ENCODE peak calls at places on chromosomes 11 and 22, in six cellular contexts. H is heart right ventricle; Y is kidney tubule cell; U is stimulated activated CD4-positive, alpha-beta T cell treated with anti-CD3 and anti-CD28 coated beads, Interleukin-2, amount 100 ng/mL, for 48 hours; N is T-helper 1 cell; E is foreskin keratinocyte. X is an unnamed sample.

GRCh38 chr11:115500547-115501503 is 3.4 kb downstream of the CADM1 start:
- DNase-seq in H (no peak), Y (no peak), U (no peak), N (no peak), E (no peak), X (no peak)

GRCh38 chr22:49620003-49620556 is 207.6 kb downstream of the BRD1 start:
- DNase-seq in H (no peak), Y (no peak), U (no peak), N (no peak), E (no peak), X (no peak)

GRCh38 chr22:25365491-25366261 is 146.2 kb downstream of the CRYBB2 start:
- DNase-seq in H (peak; percentile 44), Y (no peak), U (no peak), N (no peak), E (no peak), X (no peak)

GRCh38 chr11:122897606-122898210 is 15.1 kb downstream of the JHY start:
- DNase-seq in H (no peak), Y (peak; percentile 67), U (no peak), N (no peak), E (peak; percentile 66), X (no peak)

GRCh38 chr11:44057340-44057739 is 8.7 kb upstream of the ACCS start:
- DNase-seq in H (no peak), Y (no peak), U (no peak), N (no peak), E (no peak), X (no peak)

GRCh38 chr11:20070459-20070858 is 89.8 kb downstream of the DBX1 start:
- DNase-seq in H (no peak), Y (no peak), U (no peak), N (no peak), E (no peak), X (no peak)

GRCh38 chr11:129785383-129786111 is 30.1 kb upstream of the TMEM45B start:
- DNase-seq in H (no peak), Y (peak; percentile 30), U (no peak), N (no peak), E (no peak), X (no peak)

GRCh38 chr11:110125632-110126031 is 32.4 kb downstream of the ZC3H12C start:
- DNase-seq in H (no peak), Y (peak; percentile 87), U (no peak), N (no peak), E (peak; percentile 53), X (no peak)

GRCh38 chr11:101187748-101188147 is 58.1 kb upstream of the PGR start:
- DNase-seq in H (no peak), Y (no peak), U (no peak), N (no peak), E (no peak), X (no peak)

GRCh38 chr11:17986711-17987220 is 26.1 kb downstream of the SERGEF start:
- DNase-seq in H (no peak), Y (no peak), U (no peak), N (no peak), E (no peak), X (no peak)

GRCh38 chr11:13052130-13052541 is 43.0 kb downstream of the RASSF10 start:
- DNase-seq in H (no peak), Y (no peak), U (no peak), N (no peak), E (no peak), X (no peak)

GRCh38 chr11:117072517-117073218 is 25.6 kb downstream of the SIK3 start:
- DNase-seq in H (no peak), Y (peak; percentile 91), U (no peak), N (no peak), E (peak; percentile 85), X (no peak)

GRCh38 chr22:29716814-29717213 is 3.0 kb upstream of the CABP7 start:
- DNase-seq in H (peak; percentile 54), Y (peak; percentile 70), U (no peak), N (no peak), E (peak; percentile 12), X (no peak)

GRCh38 chr11:64324692-64325469 is 7.0 kb downstream of the PRDX5 start:
- DNase-seq in H (no peak), Y (no peak), U (no peak), N (no peak), E (peak; percentile 88), X (no peak)

GRCh38 chr22:19693981-19694670 is 20.2 kb upstream of the SEPTIN5 start:
- DNase-seq in H (no peak), Y (no peak), U (no peak), N (no peak), E (no peak), X (no peak)

GRCh38 chr11:34155057-34155758 is 49.8 kb downstream of the NAT10 start:
- DNase-seq in H (no peak), Y (no peak), U (no peak), N (no peak), E (no peak), X (no peak)

GRCh38 chr11:95884364-95884763 is 39.5 kb downstream of the MTMR2 start:
- DNase-seq in H (no peak), Y (peak; percentile 60), U (no peak), N (no peak), E (peak; percentile 42), X (no peak)

GRCh38 chr11:113881856-113882255 is 6.5 kb upstream of the USP28 start:
- DNase-seq in H (no peak), Y (peak; percentile 35), U (no peak), N (no peak), E (no peak), X (no peak)

GRCh38 chr11:57071829-57072228 is 83.1 kb downstream of the OR5AK2 start:
- DNase-seq in H (no peak), Y (peak; percentile 33), U (no peak), N (no peak), E (no peak), X (no peak)

GRCh38 chr22:46041642-46042041 is 64.7 kb upstream of the WNT7B start:
- DNase-seq in H (no peak), Y (peak; percentile 52), U (no peak), N (no peak), E (no peak), X (no peak)

GRCh38 chr11:119342023-119342300 is 1.3 kb upstream of the C1QTNF5 start:
- DNase-seq in H (no peak), Y (no peak), U (no peak), N (no peak), E (no peak), X (no peak)

GRCh38 chr11:76184551-76184993 is 21.7 kb downstream of the WNT11 start:
- DNase-seq in H (no peak), Y (no peak), U (no peak), N (no peak), E (no peak), X (no peak)

GRCh38 chr22:39530692-39531331 is 1.7 kb downstream of the RPS19BP1 start:
- DNase-seq in H (no peak), Y (peak; percentile 35), U (no peak), N (no peak), E (no peak), X (no peak)

GRCh38 chr11:126072141-126072741 is 9.6 kb upstream of the CDON start:
- DNase-seq in H (no peak), Y (peak; percentile 26), U (no peak), N (no peak), E (no peak), X (no peak)

GRCh38 chr22:47694536-47694935 is 932.1 kb downstream of the TBC1D22A start:
- DNase-seq in H (no peak), Y (no peak), U (no peak), N (no peak), E (no peak), X (no peak)

GRCh38 chr11:44600261-44600660 is 34.8 kb downstream of the CD82 start:
- DNase-seq in H (no peak), Y (no peak), U (no peak), N (no peak), E (no peak), X (no peak)

GRCh38 chr22:30894371-30894740 is 74.2 kb downstream of the MORC2 start:
- DNase-seq in H (no peak), Y (no peak), U (no peak), N (no peak), E (no peak), X (no peak)